ENCODE peak calls at places on chromosomes 7 and 10, in six cellular contexts. One of them, this sample, is unnamed.

GRCh38 chr7:45032421-45032820 is 32.4 kb downstream of the CCM2 start:
- DNase-seq in GM12865: no peak
- DNase-seq in stimulated activated CD8-positive, alpha-beta memory T cell treated with anti-CD3 and anti-CD28 coated beads, Interleukin-2, amount 100 ng/mL, for 48 hours: no peak
- DNase-seq in A172: no peak
- DNase-seq in fibroblast of mammary gland: no peak
- DNase-seq in stimulated activated CD4-positive, alpha-beta T cell treated with anti-CD3 and anti-CD28 coated beads, Interleukin-2, amount 100 ng/mL, for 24 hours: no peak
- DNase-seq in this sample: no peak

GRCh38 chr7:124992881-124993562 is 63.4 kb upstream of the POT1 start:
- DNase-seq in stimulated activated CD8-positive, alpha-beta memory T cell treated with anti-CD3 and anti-CD28 coated beads, Interleukin-2, amount 100 ng/mL, for 48 hours: no peak
- DNase-seq in A172: peak; percentile 88
- DNase-seq in fibroblast of mammary gland: peak; percentile 79
- DNase-seq in GM12865: no peak
- DNase-seq in stimulated activated CD4-positive, alpha-beta T cell treated with anti-CD3 and anti-CD28 coated beads, Interleukin-2, amount 100 ng/mL, for 24 hours: no peak
- DNase-seq in this sample: peak; percentile 84

GRCh38 chr7:154794147-154794780 is 208.7 kb downstream of the PAXIP1 start:
- DNase-seq in stimulated activated CD4-positive, alpha-beta T cell treated with anti-CD3 and anti-CD28 coated beads, Interleukin-2, amount 100 ng/mL, for 24 hours: peak; percentile 47
- DNase-seq in fibroblast of mammary gland: no peak
- DNase-seq in A172: no peak
- DNase-seq in GM12865: peak; percentile 11
- DNase-seq in stimulated activated CD8-positive, alpha-beta memory T cell treated with anti-CD3 and anti-CD28 coated beads, Interleukin-2, amount 100 ng/mL, for 48 hours: peak; percentile 12
- DNase-seq in this sample: no peak

GRCh38 chr7:151815419-151815818 is 61.5 kb downstream of the PRKAG2 start:
- DNase-seq in stimulated activated CD8-positive, alpha-beta memory T cell treated with anti-CD3 and anti-CD28 coated beads, Interleukin-2, amount 100 ng/mL, for 48 hours: no peak
- DNase-seq in GM12865: no peak
- DNase-seq in A172: no peak
- DNase-seq in stimulated activated CD4-positive, alpha-beta T cell treated with anti-CD3 and anti-CD28 coated beads, Interleukin-2, amount 100 ng/mL, for 24 hours: no peak
- DNase-seq in fibroblast of mammary gland: no peak
- DNase-seq in this sample: no peak

GRCh38 chr7:133442818-133443217 is 189.9 kb downstream of the EXOC4 start:
- DNase-seq in stimulated activated CD4-positive, alpha-beta T cell treated with anti-CD3 and anti-CD28 coated beads, Interleukin-2, amount 100 ng/mL, for 24 hours: no peak
- DNase-seq in GM12865: no peak
- DNase-seq in stimulated activated CD8-positive, alpha-beta memory T cell treated with anti-CD3 and anti-CD28 coated beads, Interleukin-2, amount 100 ng/mL, for 48 hours: no peak
- DNase-seq in fibroblast of mammary gland: no peak
- DNase-seq in A172: no peak
- DNase-seq in this sample: no peak

GRCh38 chr7:71393661-71394060 is 261.7 kb downstream of the GALNT17 start:
- DNase-seq in stimulated activated CD8-positive, alpha-beta memory T cell treated with anti-CD3 and anti-CD28 coated beads, Interleukin-2, amount 100 ng/mL, for 48 hours: no peak
- DNase-seq in GM12865: no peak
- DNase-seq in A172: no peak
- DNase-seq in stimulated activated CD4-positive, alpha-beta T cell treated with anti-CD3 and anti-CD28 coated beads, Interleukin-2, amount 100 ng/mL, for 24 hours: no peak
- DNase-seq in fibroblast of mammary gland: no peak
- DNase-seq in this sample: no peak

GRCh38 chr10:78617633-78618032 is 451.1 kb upstream of the ZMIZ1 start:
- DNase-seq in stimulated activated CD8-positive, alpha-beta memory T cell treated with anti-CD3 and anti-CD28 coated beads, Interleukin-2, amount 100 ng/mL, for 48 hours: no peak
- DNase-seq in fibroblast of mammary gland: no peak
- DNase-seq in GM12865: no peak
- DNase-seq in A172: no peak
- DNase-seq in stimulated activated CD4-positive, alpha-beta T cell treated with anti-CD3 and anti-CD28 coated beads, Interleukin-2, amount 100 ng/mL, for 24 hours: no peak
- DNase-seq in this sample: no peak

GRCh38 chr10:123146892-123147634 is 873 bp upstream of the HMX2 start:
- DNase-seq in A172: no peak
- DNase-seq in stimulated activated CD4-positive, alpha-beta T cell treated with anti-CD3 and anti-CD28 coated beads, Interleukin-2, amount 100 ng/mL, for 24 hours: no peak
- DNase-seq in stimulated activated CD8-positive, alpha-beta memory T cell treated with anti-CD3 and anti-CD28 coated beads, Interleukin-2, amount 100 ng/mL, for 48 hours: no peak
- DNase-seq in fibroblast of mammary gland: no peak
- DNase-seq in GM12865: no peak
- DNase-seq in this sample: no peak

GRCh38 chr10:47241946-47242900 is 57.8 kb upstream of the GDF10 start:
- DNase-seq in stimulated activated CD4-positive, alpha-beta T cell treated with anti-CD3 and anti-CD28 coated beads, Interleukin-2, amount 100 ng/mL, for 24 hours: no peak
- DNase-seq in fibroblast of mammary gland: no peak
- DNase-seq in A172: no peak
- DNase-seq in stimulated activated CD8-positive, alpha-beta memory T cell treated with anti-CD3 and anti-CD28 coated beads, Interleukin-2, amount 100 ng/mL, for 48 hours: no peak
- DNase-seq in GM12865: no peak
- DNase-seq in this sample: no peak

GRCh38 chr10:97399843-97400545 is 1.1 kb downstream of the RRP12 start:
- DNase-seq in stimulated activated CD4-positive, alpha-beta T cell treated with anti-CD3 and anti-CD28 coated beads, Interleukin-2, amount 100 ng/mL, for 24 hours: peak; percentile 35
- DNase-seq in A172: peak; percentile 87
- DNase-seq in fibroblast of mammary gland: peak; percentile 82
- DNase-seq in stimulated activated CD8-positive, alpha-beta memory T cell treated with anti-CD3 and anti-CD28 coated beads, Interleukin-2, amount 100 ng/mL, for 48 hours: no peak
- DNase-seq in GM12865: peak; percentile 54
- DNase-seq in this sample: peak; percentile 85